ENCODE peak calls at places on chromosome 3, in nine cellular contexts. U, Y, Z, T, D, N, V, W and Q are unnamed samples.

GRCh38 chr3:153260681-153261080 is 98.7 kb downstream of the RAP2B start:
- DNase-seq in Y (no peak), V (no peak), U (peak), Z (no peak), T (no peak), N (peak), W (no peak), D (no peak), Q (no peak)

GRCh38 chr3:148269816-148270215 is 427.9 kb upstream of the AGTR1 start:
- DNase-seq in N (no peak), V (peak), Y (no peak), T (no peak), D (no peak), Z (no peak), U (peak), W (no peak), Q (peak)

GRCh38 chr3:122000936-122001605 is 21.0 kb downstream of the ILDR1 start:
- DNase-seq in D (no peak), W (no peak), U (no peak), N (no peak), T (no peak), V (no peak), Y (no peak), Z (no peak), Q (no peak)

GRCh38 chr3:71779674-71780377 is 5.1 kb downstream of the PROK2 start:
- DNase-seq in Y (no peak), V (peak), Z (no peak), N (no peak), U (no peak), D (no peak), T (no peak), W (no peak), Q (no peak)

GRCh38 chr3:25441234-25441856 is 13.3 kb downstream of the RARB start:
- DNase-seq in W (no peak), Z (no peak), D (no peak), N (peak), U (no peak), Y (no peak), V (no peak), T (no peak), Q (no peak)

GRCh38 chr3:111853071-111853470 is 6.0 kb upstream of the PHLDB2 start:
- DNase-seq in T (no peak), U (no peak), W (no peak), V (no peak), Z (no peak), N (no peak), Y (no peak), D (no peak), Q (no peak)

GRCh38 chr3:111737712-111738097 is 121.4 kb upstream of the PHLDB2 start:
- DNase-seq in T (no peak), U (peak), Z (no peak), N (peak), W (no peak), D (no peak), V (no peak), Y (no peak), Q (peak)

GRCh38 chr3:8538904-8539303 is 37.3 kb downstream of the LMCD1 start:
- DNase-seq in N (no peak), V (no peak), U (peak), Y (no peak), T (no peak), W (no peak), Z (no peak), D (no peak), Q (peak)

GRCh38 chr3:43153189-43154083 is 47.6 kb upstream of the POMGNT2 start:
- DNase-seq in W (no peak), V (no peak), U (peak), T (peak), D (no peak), Y (no peak), N (no peak), Z (no peak), Q (peak)

GRCh38 chr3:138060792-138061191 is 50.8 kb downstream of the CLDN18 start:
- DNase-seq in V (no peak), Y (no peak), D (no peak), N (no peak), W (no peak), Z (no peak), U (no peak), T (no peak), Q (no peak)

GRCh38 chr3:52171577-52172261 is 17.5 kb upstream of the POC1A start:
- DNase-seq in T (no peak), Y (no peak), N (no peak), Z (no peak), W (no peak), V (no peak), D (no peak), U (peak), Q (peak)

GRCh38 chr3:56456117-56456516 is 12.2 kb downstream of the ERC2 start:
- DNase-seq in V (no peak), U (no peak), T (no peak), N (no peak), Y (no peak), W (no peak), D (no peak), Z (peak), Q (no peak)

GRCh38 chr3:63228677-63229076 is 49.4 kb upstream of the SYNPR start:
- DNase-seq in V (peak), Y (no peak), T (no peak), Z (peak), W (no peak), U (peak), D (no peak), N (peak), Q (peak)

GRCh38 chr3:36792342-36792741 is 28.0 kb upstream of the DCLK3 start:
- DNase-seq in W (no peak), Z (peak), U (peak), N (peak), D (no peak), V (peak), Y (no peak), T (no peak), Q (peak)

GRCh38 chr3:110341047-110341446 is 730.6 kb upstream of the NECTIN3 start:
- DNase-seq in Z (no peak), U (peak), T (no peak), N (no peak), Y (no peak), D (no peak), V (no peak), W (no peak), Q (no peak)

GRCh38 chr3:6250167-6250566 is 610.7 kb upstream of the GRM7 start:
- DNase-seq in W (no peak), D (no peak), Z (no peak), N (no peak), V (no peak), U (no peak), Y (no peak), T (no peak), Q (no peak)

GRCh38 chr3:45793482-45794176 is 2.7 kb downstream of the SLC6A20 start:
- DNase-seq in V (no peak), T (no peak), D (no peak), Z (no peak), U (no peak), Y (no peak), W (peak), N (peak), Q (peak)

GRCh38 chr3:156483426-156483825 is 71.5 kb downstream of the SSR3 start:
- DNase-seq in N (no peak), W (no peak), Y (no peak), U (peak), T (no peak), D (no peak), Z (no peak), V (peak), Q (peak)

GRCh38 chr3:42013652-42014442 is 51.9 kb upstream of the ULK4 start:
- DNase-seq in T (peak), W (peak), Z (no peak), V (no peak), N (peak), Y (no peak), U (no peak), D (peak), Q (no peak)

GRCh38 chr3:171169866-171170265 is 143.3 kb upstream of the SLC2A2 start:
- DNase-seq in T (no peak), N (no peak), D (no peak), Y (no peak), V (no peak), U (no peak), Z (no peak), W (no peak), Q (no peak)

GRCh38 chr3:126507886-126508285 is 9.7 kb downstream of the UROC1 start:
- DNase-seq in N (no peak), T (peak), Z (no peak), Y (no peak), W (no peak), D (no peak), U (no peak), V (no peak), Q (no peak)

GRCh38 chr3:58560771-58561311 is 16.4 kb downstream of the FAM107A start:
- DNase-seq in N (peak), U (peak), W (peak), Y (no peak), Z (no peak), T (no peak), D (no peak), V (peak), Q (peak)

GRCh38 chr3:98741121-98741716 is 21.9 kb upstream of the ST3GAL6 start:
- DNase-seq in D (no peak), U (peak), Z (no peak), T (no peak), Y (no peak), N (no peak), V (no peak), W (no peak), Q (peak)

GRCh38 chr3:130906374-130906995 is 12.6 kb downstream of the ATP2C1 start:
- DNase-seq in W (no peak), N (no peak), Y (no peak), Z (no peak), U (peak), D (no peak), V (no peak), T (no peak), Q (no peak)

GRCh38 chr3:21417991-21418390 is 333.0 kb downstream of the ZNF385D start:
- DNase-seq in Y (no peak), D (no peak), N (no peak), V (no peak), W (no peak), Z (no peak), U (peak), T (no peak), Q (no peak)

GRCh38 chr3:100899440-100900091 is 93.7 kb downstream of the ABI3BP start:
- DNase-seq in V (peak), Z (no peak), N (peak), W (no peak), T (no peak), U (no peak), Y (no peak), D (no peak), Q (peak)

GRCh38 chr3:13011369-13012227 is 61.6 kb downstream of the IQSEC1 start:
- DNase-seq in N (peak), D (no peak), Y (no peak), W (no peak), U (no peak), T (no peak), Z (no peak), V (no peak), Q (no peak)

GRCh38 chr3:43063114-43063513 is 42.8 kb downstream of the POMGNT2 start:
- DNase-seq in Z (no peak), U (no peak), T (no peak), N (no peak), V (no peak), D (no peak), Y (no peak), W (peak), Q (no peak)

GRCh38 chr3:179026636-179027035 is 45.0 kb downstream of the ZMAT3 start:
- DNase-seq in V (no peak), Z (no peak), W (no peak), T (no peak), U (peak), Y (no peak), N (no peak), D (no peak), Q (no peak)

GRCh38 chr3:143266512-143266911 is 146.9 kb downstream of the CHST2 start:
- DNase-seq in W (no peak), Z (no peak), D (no peak), Y (no peak), T (no peak), N (peak), V (no peak), U (no peak), Q (no peak)

GRCh38 chr3:185350841-185351240 is 12.1 kb upstream of the MAP3K13 start:
- DNase-seq in Z (no peak), D (no peak), V (no peak), Y (no peak), U (no peak), T (no peak), N (no peak), W (no peak), Q (no peak)

GRCh38 chr3:187994221-187995085 is 159.5 kb upstream of the LPP start:
- DNase-seq in T (no peak), N (no peak), Z (no peak), V (no peak), W (no peak), D (no peak), U (peak), Y (no peak), Q (no peak)

GRCh38 chr3:124760601-124761000 is 30.3 kb downstream of the UMPS start:
- DNase-seq in N (peak), T (no peak), V (peak), Y (no peak), Z (no peak), D (no peak), U (peak), W (no peak), Q (peak)

GRCh38 chr3:51386852-51387229 is 1.8 kb downstream of the MANF start:
- DNase-seq in T (no peak), W (no peak), V (no peak), D (no peak), Y (no peak), U (no peak), N (no peak), Z (no peak), Q (no peak)

GRCh38 chr3:149367021-149367840 is 10.2 kb downstream of the TM4SF1 start:
- DNase-seq in N (no peak), V (no peak), U (no peak), T (no peak), Y (no peak), W (no peak), D (no peak), Z (no peak), Q (peak)

GRCh38 chr3:81968628-81969027 is 207.2 kb upstream of the GBE1 start:
- DNase-seq in D (no peak), V (no peak), T (no peak), Y (no peak), N (no peak), W (no peak), Z (no peak), U (no peak), Q (no peak)

GRCh38 chr3:16109929-16110328 is 64.6 kb upstream of the GALNT15 start:
- DNase-seq in V (no peak), Z (no peak), T (no peak), Y (no peak), N (no peak), U (no peak), D (no peak), W (no peak), Q (no peak)

GRCh38 chr3:51198476-51198875 is 186.6 kb upstream of the MANF start:
- DNase-seq in W (no peak), U (peak), Y (no peak), V (no peak), N (no peak), Z (no peak), T (no peak), D (no peak), Q (peak)

GRCh38 chr3:8500208-8500961 is 1.2 kb upstream of the LMCD1 start:
- DNase-seq in W (no peak), V (no peak), Y (no peak), D (no peak), T (no peak), N (peak), Z (no peak), U (peak), Q (no peak)

GRCh38 chr3:5376761-5377160 is 189.3 kb downstream of the EDEM1 start:
- DNase-seq in D (no peak), U (no peak), T (no peak), N (peak), V (no peak), Y (no peak), W (no peak), Z (peak), Q (no peak)